ENCODE peak calls at places on chromosomes 7 and 10, in six cellular contexts. S, T, X, G, R and U are unnamed samples. For H3K4me1, the result is how much of the 10 kb centered on the place peaks cover.

GRCh38 chr10:58352956-58353610 is 18.3 kb downstream of the UBE2D1 start:
- DNase-seq in R (no peak), T (no peak), G (no peak), X (no peak), S (no peak), U (no peak)

GRCh38 chr10:110827410-110827809 is 44.3 kb upstream of the PDCD4 start:
- DNase-seq in T (no peak), S (no peak), R (no peak), X (no peak), G (no peak), U (no peak)

GRCh38 chr7:143008007-143008901 is 18.7 kb downstream of the OR9A2 start:
- DNase-seq in R (peak), G (peak), S (peak), T (peak), X (peak), U (peak)

GRCh38 chr10:117152668-117153067 is 14.6 kb upstream of the VAX1 start:
- DNase-seq in S (no peak), R (no peak), G (no peak), X (no peak), T (no peak), U (no peak)

GRCh38 chr7:102892631-102893278 is 20.0 kb upstream of the LRRC17 start:
- DNase-seq in X (no peak), G (no peak), S (no peak), T (no peak), R (no peak), U (no peak)

GRCh38 chr10:28008054-28008453 is 9.2 kb upstream of the ODAD2 start:
- DNase-seq in T (no peak), G (no peak), R (no peak), X (no peak), S (no peak), U (no peak)

GRCh38 chr10:96043895-96044580 is 655 bp downstream of the CCNJ start:
- DNase-seq in T (peak), X (peak), G (peak), S (peak), R (no peak), U (no peak)

GRCh38 chr10:71975891-71976725 is 11.9 kb downstream of the CHST3 start:
- DNase-seq in S (peak), T (no peak), R (no peak), G (peak), X (peak), U (no peak)

GRCh38 chr7:65269150-65269856 is 104.4 kb upstream of the ZNF92 start:
- DNase-seq in R (peak), T (peak), S (no peak), X (peak), G (no peak), U (no peak)

DNA sequence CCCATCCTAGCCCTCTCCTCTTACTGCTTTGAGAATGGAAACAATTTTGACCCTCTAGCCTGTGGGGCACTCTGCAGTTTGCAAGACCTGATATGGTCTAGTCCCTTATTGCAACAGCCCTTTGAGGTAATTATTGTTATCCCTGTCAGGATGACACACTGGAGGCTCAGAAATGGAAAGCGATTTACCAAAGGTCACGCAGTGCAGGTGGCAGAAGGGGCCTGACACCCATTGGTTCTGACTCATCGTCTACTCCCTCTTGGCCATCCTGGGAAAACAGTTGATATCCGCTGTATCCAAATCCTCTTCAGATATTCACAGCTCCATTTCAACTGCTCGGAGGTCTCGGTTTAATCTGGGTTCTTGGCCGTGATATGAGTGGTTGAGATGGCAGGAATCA is 44.7 kb upstream of the AQP1 start:
- DNase-seq in X (no peak), R (no peak), S (no peak), G (no peak), T (no peak), U (no peak)
- TF ChIP-seq EP300 in X (no peak), R (no peak), S (no peak), G (no peak), T (no peak), U (no peak)

GRCh38 chr7:39300276-39300675 is 265.9 kb upstream of the YAE1 start:
- DNase-seq in S (no peak), T (no peak), G (no peak), R (no peak), X (no peak), U (peak)

GRCh38 chr7:39304178-39304577 is 262.0 kb upstream of the YAE1 start:
- DNase-seq in G (no peak), R (no peak), T (no peak), X (no peak), S (no peak), U (no peak)

GRCh38 chr7:39306028-39306570 is 260.1 kb upstream of the YAE1 start:
- DNase-seq in G (no peak), R (no peak), S (no peak), X (no peak), T (no peak), U (no peak)

GRCh38 chr7:39299695-39300094 is 266.5 kb upstream of the YAE1 start:
- DNase-seq in X (no peak), G (no peak), S (no peak), R (no peak), T (no peak), U (peak)

DNA sequence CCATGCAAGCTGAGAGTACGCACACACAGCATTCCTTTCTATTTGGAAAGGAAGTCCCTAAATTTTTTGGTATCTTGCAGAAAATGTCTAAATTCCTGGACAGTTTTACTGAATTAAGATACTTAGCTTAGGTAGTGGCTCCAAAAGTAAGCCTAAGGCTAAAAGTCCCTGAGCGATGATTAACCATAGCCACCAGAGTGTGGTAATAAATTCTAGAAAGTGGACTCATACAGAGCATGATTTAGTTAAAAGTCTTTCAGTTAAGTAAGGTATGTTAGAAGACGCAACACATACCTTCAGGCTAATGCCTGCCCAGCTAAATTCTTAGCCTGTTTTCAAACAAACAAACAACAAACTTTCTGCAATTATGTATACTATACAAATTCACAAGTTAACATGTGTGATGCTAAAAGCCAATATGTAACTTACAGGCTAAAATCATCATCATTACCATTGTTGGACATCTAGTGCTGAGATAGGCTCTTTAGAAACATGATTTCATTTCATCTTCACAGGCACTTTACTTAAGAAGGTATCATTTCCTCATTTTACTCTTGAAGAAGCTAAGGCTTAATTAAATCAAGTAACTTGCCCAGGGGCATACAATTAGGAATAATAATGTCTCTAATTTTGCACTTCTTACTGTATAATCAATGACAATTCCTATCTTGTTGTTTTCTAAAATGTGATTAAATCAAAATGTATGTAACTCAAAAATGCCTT is 261.4 kb upstream of the YAE1 start:
- DNase-seq in S (no peak), R (no peak), T (no peak), G (no peak), X (no peak), U (no peak)
- H3K4me1 ChIP-seq in S (under half), R (under half), T (under half), G (under half), X (under half), U (under half)

DNA sequence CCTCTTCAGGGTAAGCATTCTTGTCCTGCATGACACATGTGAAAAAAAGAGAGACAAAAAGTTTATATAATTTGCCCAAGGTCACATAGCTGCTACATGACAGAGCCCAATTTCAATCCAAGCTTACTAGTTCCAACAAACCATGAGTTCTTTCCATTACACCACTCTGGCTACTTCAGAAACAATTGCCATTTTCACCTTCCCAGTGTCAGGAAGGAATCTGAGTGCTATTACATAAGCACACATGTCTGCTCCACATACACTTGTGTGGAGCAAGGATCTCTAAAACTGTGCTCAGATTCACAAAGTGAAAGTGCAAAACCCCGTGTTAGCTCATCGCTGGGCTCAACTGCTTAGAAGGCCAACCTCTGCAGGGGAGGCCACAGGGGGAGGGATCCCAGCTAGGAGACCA is 356.2 kb upstream of the NFE2L3 start:
- DNase-seq in G (no peak), X (no peak), T (no peak), R (no peak), S (no peak), U (no peak)
- TF ChIP-seq EP300 in G (peak), X (no peak), T (no peak), R (no peak), S (no peak), U (peak)

DNA sequence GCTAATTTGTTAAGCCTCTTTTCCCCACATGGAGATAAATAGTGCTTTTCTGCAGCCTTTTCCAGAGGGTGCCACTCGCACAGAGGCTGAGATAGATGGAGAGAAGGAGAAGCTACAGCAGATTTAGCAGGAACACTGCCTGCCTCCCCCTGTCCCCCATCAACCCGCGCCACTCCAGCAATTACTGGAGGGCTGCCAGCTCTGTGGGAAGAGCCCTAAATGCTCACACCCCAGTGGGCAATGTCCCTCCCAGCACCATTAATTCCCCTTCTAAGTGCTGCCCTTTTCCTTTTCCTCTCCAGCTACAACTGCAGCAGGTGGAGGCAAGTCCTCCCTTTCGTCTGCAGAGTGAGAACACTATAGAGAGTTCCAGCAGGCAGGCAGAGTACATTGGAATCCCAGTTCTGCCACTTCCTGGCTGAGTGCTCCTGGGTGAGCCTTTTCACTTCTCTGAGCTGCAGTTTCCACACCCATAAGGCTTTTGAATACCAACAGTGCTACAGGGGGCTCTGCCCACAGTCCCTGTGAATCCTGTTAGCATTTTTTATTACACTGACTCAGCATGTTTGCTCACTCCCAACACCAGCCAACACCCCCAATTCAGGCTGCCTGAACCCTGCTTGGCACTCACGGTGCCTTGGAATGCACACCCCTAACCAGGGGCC is 447.1 kb downstream of the GRID1 start:
- DNase-seq in G (no peak), X (no peak), T (no peak), R (no peak), S (no peak), U (peak)
- H3K4me1 ChIP-seq in G (under half), X (under half), T (under half), R (under half), S (under half), U (half or more)

DNA sequence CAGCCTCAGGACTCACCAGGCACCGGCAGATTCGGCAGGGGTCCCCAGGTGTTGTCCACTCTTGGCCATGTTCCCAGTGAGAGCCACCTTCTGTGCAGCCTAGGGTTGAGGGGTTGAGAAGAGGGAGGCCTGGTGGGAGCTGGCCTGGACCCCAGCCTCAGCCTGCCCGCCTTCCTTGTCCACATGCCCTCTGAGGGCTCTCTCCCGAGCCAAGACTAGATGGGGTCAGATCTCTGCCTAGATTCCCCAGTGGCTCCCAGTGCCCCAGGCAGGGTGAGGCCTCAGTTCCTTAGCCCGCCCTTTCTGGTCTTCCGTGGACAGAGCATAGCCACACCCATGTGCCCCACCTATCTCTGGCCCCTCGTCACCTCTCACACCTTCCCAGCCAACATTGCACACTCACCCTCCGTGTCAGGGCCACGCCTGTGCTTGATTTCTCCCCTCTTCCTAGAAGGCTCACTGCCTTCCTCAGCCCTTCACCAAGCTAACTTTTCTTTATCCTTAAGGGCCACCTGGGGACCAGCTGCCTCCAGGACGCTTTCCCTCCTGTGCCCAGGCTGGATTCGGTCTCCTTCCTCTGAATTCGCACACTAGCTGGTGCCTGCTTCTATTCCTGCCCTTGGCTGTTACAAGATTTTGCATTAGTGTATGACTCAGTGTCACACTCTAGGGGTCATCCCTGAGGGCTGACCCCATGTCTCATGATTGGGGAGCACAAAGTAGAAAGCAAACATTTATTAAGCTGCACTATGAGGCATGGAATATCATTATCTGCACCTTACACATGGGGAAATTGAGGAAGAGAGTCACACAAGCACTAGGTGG is 7.5 kb downstream of the KCP start:
- DNase-seq in X (no peak), R (no peak), S (peak), G (no peak), T (peak), U (no peak)
- TF ChIP-seq EP300 in X (no peak), R (no peak), S (no peak), G (no peak), T (no peak), U (no peak)

GRCh38 chr10:124288928-124289921 is 129.5 kb downstream of the OAT start:
- DNase-seq in T (no peak), R (no peak), G (no peak), S (no peak), X (no peak), U (no peak)

GRCh38 chr10:124293641-124294449 is 124.9 kb downstream of the OAT start:
- DNase-seq in X (no peak), R (no peak), G (no peak), T (peak), S (no peak), U (no peak)

GRCh38 chr10:124292911-124293640 is 125.6 kb downstream of the OAT start:
- DNase-seq in X (no peak), R (no peak), T (no peak), S (no peak), G (no peak), U (no peak)

GRCh38 chr10:124290095-124290795 is 128.5 kb downstream of the OAT start:
- DNase-seq in X (no peak), R (peak), S (no peak), G (peak), T (no peak), U (no peak)

DNA sequence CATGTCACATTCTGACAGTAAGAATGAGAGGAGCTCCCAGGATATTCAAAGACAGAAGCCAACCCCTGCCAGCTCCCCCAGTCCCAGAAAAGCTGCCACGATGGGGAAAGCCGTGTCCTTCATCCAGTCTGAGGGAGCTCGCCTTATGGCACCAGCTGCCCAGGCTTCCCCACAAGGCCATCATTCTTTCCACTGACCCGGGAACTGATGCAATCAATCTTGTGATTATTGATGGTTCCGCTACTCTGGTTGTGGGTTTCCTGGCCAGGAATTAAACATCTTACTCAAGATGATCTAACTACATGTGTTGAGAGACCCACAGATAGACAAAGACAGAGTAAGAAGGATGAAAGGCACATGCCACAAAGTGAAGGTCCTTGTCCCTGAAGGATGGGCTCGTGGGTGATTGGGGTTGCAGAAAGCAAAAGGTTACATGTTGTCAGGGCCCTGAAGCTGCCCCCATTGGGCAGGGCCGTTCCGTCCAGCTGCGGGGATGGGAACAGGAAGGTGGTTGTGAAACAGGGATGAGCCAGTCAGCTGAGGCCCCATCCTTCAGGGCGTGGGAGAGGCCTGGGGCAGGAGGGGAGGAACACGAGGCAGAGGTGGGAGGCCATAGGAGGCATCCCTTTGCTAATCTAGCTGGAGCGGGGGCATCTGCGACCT is 127.6 kb downstream of the OAT start:
- DNase-seq in T (no peak), X (no peak), R (no peak), S (no peak), G (peak), U (no peak)
- H3K4me1 ChIP-seq in T (under half), X (under half), R (under half), S (under half), G (under half), U (under half)

DNA sequence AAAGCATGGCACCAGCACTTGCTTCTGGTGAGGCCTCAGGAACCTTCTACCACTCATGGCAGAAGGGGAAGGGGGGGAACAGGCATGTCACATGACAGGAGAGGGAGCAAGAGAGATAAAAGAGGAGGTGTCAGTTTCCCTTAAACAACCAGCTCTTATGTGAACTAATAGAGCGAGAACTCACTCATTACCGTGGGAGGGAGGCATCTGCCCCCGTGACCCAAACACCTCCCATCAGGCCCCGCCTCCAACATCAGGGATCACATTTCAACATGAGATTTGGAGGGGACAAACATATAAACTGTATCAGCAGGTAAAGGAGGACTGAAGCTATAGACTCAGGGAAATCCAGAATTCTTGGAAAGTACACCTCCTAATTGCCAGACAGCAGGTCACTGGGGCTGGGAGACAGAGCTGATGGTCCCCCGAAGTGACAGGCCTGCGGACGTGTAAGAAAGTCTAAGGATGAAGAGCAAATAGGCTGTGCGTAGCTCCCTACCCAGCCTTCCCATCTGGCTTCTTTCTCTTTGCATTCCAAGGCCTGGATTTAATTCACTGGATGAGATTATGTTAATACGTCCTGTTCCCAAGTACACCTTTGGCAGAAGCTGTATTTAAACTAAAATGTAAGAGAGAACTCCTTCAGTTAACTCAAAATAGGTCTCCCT is 186.7 kb upstream of the LYZL2 start:
- DNase-seq in R (no peak), T (no peak), S (no peak), G (no peak), X (no peak), U (no peak)
- TF ChIP-seq EP300 in R (no peak), T (no peak), S (no peak), G (no peak), X (no peak), U (no peak)

GRCh38 chr7:76326646-76327233 is 24.3 kb downstream of the HSPB1 start:
- DNase-seq in X (peak), G (no peak), R (no peak), S (no peak), T (no peak), U (no peak)

GRCh38 chr7:76325092-76325491 is 22.6 kb downstream of the HSPB1 start:
- DNase-seq in T (no peak), X (no peak), S (no peak), G (no peak), R (no peak), U (no peak)

GRCh38 chr7:76328390-76328789 is 25.9 kb downstream of the HSPB1 start:
- DNase-seq in S (no peak), R (no peak), X (no peak), T (no peak), G (no peak), U (no peak)

GRCh38 chr7:76327610-76328009 is 25.1 kb downstream of the HSPB1 start:
- DNase-seq in G (no peak), S (no peak), T (peak), R (no peak), X (no peak), U (no peak)

DNA sequence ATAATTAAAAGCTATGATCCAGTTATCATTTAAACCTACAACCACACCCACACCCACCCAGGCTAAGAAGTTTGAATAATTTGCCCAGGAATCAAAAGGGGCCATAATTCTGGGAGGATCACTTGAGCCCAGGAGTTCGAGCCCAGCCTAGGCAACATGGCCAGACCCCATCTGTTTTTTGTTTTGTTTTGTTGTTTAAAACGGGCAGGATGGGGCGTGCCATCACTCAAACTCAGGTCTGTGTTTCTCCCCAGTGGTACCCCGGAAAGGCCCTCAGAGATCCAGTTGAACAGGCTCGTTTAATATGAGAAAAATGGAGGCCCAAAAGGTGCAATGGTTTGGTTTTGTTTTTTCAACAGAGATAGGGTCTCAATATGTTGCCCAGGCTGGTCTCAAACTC is 23.3 kb downstream of the HSPB1 start:
- DNase-seq in G (no peak), R (no peak), T (no peak), S (no peak), X (no peak), U (no peak)
- H3K4me1 ChIP-seq in G (under half), R (under half), T (under half), S (under half), X (under half), U (under half)